ENCODE peak calls at places on chromosomes 5 and 9, in five cellular contexts. One of them, this sample, is unnamed.

GRCh38 chr9:98916660-98917059 is 27.0 kb upstream of the COL15A1 start:
- DNase-seq in A549: no peak
- DNase-seq in psoas muscle: peak; percentile 79
- DNase-seq in nephron progenitor cell: peak; percentile 71
- DNase-seq in IMR-90: peak; percentile 24
- DNase-seq in this sample: no peak

GRCh38 chr5:148063861-148064260 is at the start of gene SPINK5:
- DNase-seq in A549: no peak
- DNase-seq in psoas muscle: no peak
- DNase-seq in nephron progenitor cell: no peak
- DNase-seq in IMR-90: no peak
- DNase-seq in this sample: no peak

GRCh38 chr9:25850803-25851202 is 172.6 kb upstream of the TUSC1 start:
- DNase-seq in A549: no peak
- DNase-seq in psoas muscle: no peak
- DNase-seq in nephron progenitor cell: no peak
- DNase-seq in IMR-90: no peak
- DNase-seq in this sample: no peak

GRCh38 chr5:180823346-180823745 is 20.7 kb upstream of the MGAT1 start:
- DNase-seq in A549: no peak
- DNase-seq in psoas muscle: no peak
- DNase-seq in nephron progenitor cell: no peak
- DNase-seq in IMR-90: no peak
- DNase-seq in this sample: no peak

GRCh38 chr5:57715296-57715695 is 232.7 kb upstream of the ACTBL2 start:
- DNase-seq in A549: no peak
- DNase-seq in psoas muscle: no peak
- DNase-seq in nephron progenitor cell: no peak
- DNase-seq in IMR-90: peak; percentile 65
- DNase-seq in this sample: no peak

GRCh38 chr9:76419782-76420380 is 25.7 kb upstream of the RFK start:
- DNase-seq in A549: peak; percentile 43
- DNase-seq in psoas muscle: no peak
- DNase-seq in nephron progenitor cell: no peak
- DNase-seq in IMR-90: no peak
- DNase-seq in this sample: no peak

GRCh38 chr5:29795253-29795652 is 1398.2 kb upstream of the CDH6 start:
- DNase-seq in A549: no peak
- DNase-seq in psoas muscle: no peak
- DNase-seq in nephron progenitor cell: no peak
- DNase-seq in IMR-90: no peak
- DNase-seq in this sample: no peak

GRCh38 chr9:72921888-72922654 is 30.8 kb downstream of the ALDH1A1 start:
- DNase-seq in A549: no peak
- DNase-seq in psoas muscle: no peak
- DNase-seq in nephron progenitor cell: no peak
- DNase-seq in IMR-90: no peak
- DNase-seq in this sample: no peak

GRCh38 chr5:94442971-94443370 is 175.4 kb downstream of the KIAA0825 start:
- DNase-seq in A549: no peak
- DNase-seq in psoas muscle: no peak
- DNase-seq in nephron progenitor cell: no peak
- DNase-seq in IMR-90: peak; percentile 7
- DNase-seq in this sample: no peak

GRCh38 chr9:117763314-117763713 is 59.1 kb downstream of the TLR4 start:
- DNase-seq in A549: no peak
- DNase-seq in psoas muscle: no peak
- DNase-seq in nephron progenitor cell: no peak
- DNase-seq in IMR-90: no peak
- DNase-seq in this sample: no peak

GRCh38 chr5:174420651-174421407 is 303.6 kb upstream of the MSX2 start:
- DNase-seq in A549: no peak
- DNase-seq in psoas muscle: no peak
- DNase-seq in nephron progenitor cell: no peak
- DNase-seq in IMR-90: no peak
- DNase-seq in this sample: no peak

GRCh38 chr5:116637149-116637740 is 62.6 kb upstream of the SEMA6A start:
- DNase-seq in A549: no peak
- DNase-seq in psoas muscle: no peak
- DNase-seq in nephron progenitor cell: no peak
- DNase-seq in IMR-90: no peak
- DNase-seq in this sample: no peak

GRCh38 chr9:12935714-12936113 is 160.9 kb downstream of the LURAP1L start:
- DNase-seq in A549: no peak
- DNase-seq in psoas muscle: no peak
- DNase-seq in nephron progenitor cell: no peak
- DNase-seq in IMR-90: peak; percentile 66
- DNase-seq in this sample: no peak

GRCh38 chr9:34282096-34282495 is 47.0 kb downstream of the KIF24 start:
- DNase-seq in A549: no peak
- DNase-seq in psoas muscle: no peak
- DNase-seq in nephron progenitor cell: no peak
- DNase-seq in IMR-90: peak; percentile 12
- DNase-seq in this sample: no peak

GRCh38 chr9:76218868-76219462 is 175.3 kb downstream of the RFK start:
- DNase-seq in A549: no peak
- DNase-seq in psoas muscle: no peak
- DNase-seq in nephron progenitor cell: peak; percentile 25
- DNase-seq in IMR-90: no peak
- DNase-seq in this sample: no peak

GRCh38 chr9:74032421-74032820 is 464.7 kb upstream of the RORB start:
- DNase-seq in A549: no peak
- DNase-seq in psoas muscle: no peak
- DNase-seq in nephron progenitor cell: no peak
- DNase-seq in IMR-90: no peak
- DNase-seq in this sample: no peak

GRCh38 chr5:159645194-159645846 is 271.0 kb upstream of the ADRA1B start:
- DNase-seq in A549: no peak
- DNase-seq in psoas muscle: no peak
- DNase-seq in nephron progenitor cell: no peak
- DNase-seq in IMR-90: no peak
- DNase-seq in this sample: no peak

GRCh38 chr5:93579561-93580386 is 1.2 kb downstream of the NR2F1-AS1 start:
- DNase-seq in A549: no peak
- DNase-seq in psoas muscle: no peak
- DNase-seq in nephron progenitor cell: peak; percentile 64
- DNase-seq in IMR-90: peak; percentile 48
- DNase-seq in this sample: no peak

GRCh38 chr5:57976506-57976905 is 483.4 kb downstream of the PLK2 start:
- DNase-seq in A549: no peak
- DNase-seq in psoas muscle: no peak
- DNase-seq in nephron progenitor cell: no peak
- DNase-seq in IMR-90: no peak
- DNase-seq in this sample: no peak

GRCh38 chr9:14136047-14136446 is 177.9 kb downstream of the NFIB start:
- DNase-seq in A549: no peak
- DNase-seq in psoas muscle: no peak
- DNase-seq in nephron progenitor cell: no peak
- DNase-seq in IMR-90: no peak
- DNase-seq in this sample: no peak

GRCh38 chr5:72242796-72243475 is 77.1 kb downstream of the MRPS27 start:
- DNase-seq in A549: no peak
- DNase-seq in psoas muscle: no peak
- DNase-seq in nephron progenitor cell: peak; percentile 27
- DNase-seq in IMR-90: no peak
- DNase-seq in this sample: no peak

GRCh38 chr9:122370869-122371467 is at the start of gene PTGS1:
- DNase-seq in A549: no peak
- DNase-seq in psoas muscle: peak; percentile 70
- DNase-seq in nephron progenitor cell: peak; percentile 62
- DNase-seq in IMR-90: peak; percentile 38
- DNase-seq in this sample: peak; percentile 72

GRCh38 chr5:74468421-74468820 is 172.1 kb downstream of the ENC1 start:
- DNase-seq in A549: no peak
- DNase-seq in psoas muscle: no peak
- DNase-seq in nephron progenitor cell: peak; percentile 13
- DNase-seq in IMR-90: no peak
- DNase-seq in this sample: no peak

DNA sequence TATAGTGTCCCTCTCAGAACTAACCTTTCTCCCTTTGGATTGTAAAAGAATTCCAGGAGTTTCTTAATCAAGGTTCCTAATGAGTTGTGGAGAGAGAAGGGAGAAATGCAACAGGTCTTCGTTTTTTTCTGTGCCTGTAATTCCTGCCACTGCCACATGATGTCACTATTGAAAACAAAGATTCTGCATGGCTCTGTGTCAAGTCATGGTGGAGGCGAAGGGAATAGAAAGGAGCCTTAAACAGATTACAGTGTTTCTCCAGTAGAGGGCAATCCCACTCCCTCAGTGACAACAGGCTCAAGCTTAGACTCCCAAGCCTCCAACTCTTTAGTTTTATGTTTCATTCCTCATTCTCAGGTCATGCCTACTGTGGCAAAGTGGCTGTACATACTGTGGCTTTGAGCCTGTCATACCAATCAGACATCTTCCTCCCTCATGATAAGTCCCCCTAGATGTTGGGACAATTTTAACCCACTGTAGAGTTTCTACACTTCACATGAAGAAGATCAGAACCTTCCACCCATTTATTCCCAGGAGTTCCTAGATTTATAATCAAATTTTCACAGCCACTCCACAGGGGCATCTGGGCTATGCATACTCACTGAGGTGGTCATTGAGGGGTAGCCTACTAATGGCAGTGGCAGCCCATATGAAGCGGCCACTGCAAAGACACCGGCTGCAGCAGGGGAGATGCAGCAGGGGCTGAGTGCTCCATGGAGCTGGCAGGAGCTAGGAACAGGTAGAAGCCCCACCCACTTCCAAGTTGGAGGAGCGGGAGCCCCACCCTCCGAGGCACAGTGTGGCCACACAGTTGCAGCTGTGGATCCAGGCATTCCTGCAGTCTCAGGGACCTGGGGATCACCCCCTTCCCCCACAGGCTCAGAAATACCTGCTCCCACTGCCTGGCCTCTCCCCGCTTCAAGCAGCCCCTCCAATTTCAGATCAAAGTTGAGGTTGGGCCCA is 97.4 kb upstream of the TRIM32 start:
- DNase-seq in A549: peak; percentile 49
- DNase-seq in psoas muscle: no peak
- DNase-seq in nephron progenitor cell: peak; percentile 17
- DNase-seq in IMR-90: peak; percentile 69
- DNase-seq in this sample: no peak
- TF ChIP-seq CTCF in A549: peak; percentile 62
- TF ChIP-seq CTCF in psoas muscle: peak; percentile 29
- TF ChIP-seq CTCF in nephron progenitor cell: peak; percentile 46
- TF ChIP-seq CTCF in IMR-90: peak; percentile 64
- TF ChIP-seq CTCF in this sample: peak; percentile 77

GRCh38 chr5:158121678-158122077 is 262.7 kb upstream of the CLINT1 start:
- DNase-seq in A549: no peak
- DNase-seq in psoas muscle: no peak
- DNase-seq in nephron progenitor cell: no peak
- DNase-seq in IMR-90: no peak
- DNase-seq in this sample: no peak
- TF ChIP-seq CTCF in A549: no peak
- TF ChIP-seq CTCF in psoas muscle: no peak
- TF ChIP-seq CTCF in nephron progenitor cell: no peak
- TF ChIP-seq CTCF in IMR-90: no peak
- TF ChIP-seq CTCF in this sample: peak; percentile 22

DNA sequence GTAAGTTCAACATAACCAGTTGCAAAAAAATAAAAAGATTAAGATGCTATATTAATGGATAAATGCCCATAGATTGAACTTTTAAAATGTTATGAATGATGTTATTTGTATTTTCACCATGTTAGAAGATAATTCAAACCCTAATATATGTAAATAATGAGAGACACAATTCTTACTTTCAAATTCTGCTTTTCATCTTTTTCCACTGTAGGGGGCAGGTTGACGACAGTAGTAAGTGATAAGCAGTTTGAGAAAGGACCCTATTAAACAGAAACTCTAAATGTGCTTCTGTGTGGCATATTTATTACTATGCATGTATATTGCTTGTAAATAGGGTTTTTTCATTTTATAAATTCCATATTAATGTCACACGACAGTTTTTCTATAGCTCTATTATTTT is 591.1 kb downstream of the SEMA5A start:
- DNase-seq in A549: no peak
- DNase-seq in psoas muscle: no peak
- DNase-seq in nephron progenitor cell: no peak
- DNase-seq in IMR-90: no peak
- DNase-seq in this sample: no peak
- TF ChIP-seq CTCF in A549: no peak
- TF ChIP-seq CTCF in psoas muscle: no peak
- TF ChIP-seq CTCF in nephron progenitor cell: no peak
- TF ChIP-seq CTCF in IMR-90: peak; percentile 19
- TF ChIP-seq CTCF in this sample: peak; percentile 63

GRCh38 chr9:950139-950538 is 26.3 kb upstream of the DMRT3 start:
- DNase-seq in A549: no peak
- DNase-seq in psoas muscle: no peak
- DNase-seq in nephron progenitor cell: no peak
- DNase-seq in IMR-90: no peak
- DNase-seq in this sample: no peak
- TF ChIP-seq CTCF in A549: no peak
- TF ChIP-seq CTCF in psoas muscle: no peak
- TF ChIP-seq CTCF in nephron progenitor cell: no peak
- TF ChIP-seq CTCF in IMR-90: no peak
- TF ChIP-seq CTCF in this sample: no peak

GRCh38 chr5:25858019-25858418 is 1180.4 kb downstream of the CDH9 start:
- DNase-seq in A549: no peak
- DNase-seq in psoas muscle: no peak
- DNase-seq in nephron progenitor cell: peak; percentile 21
- DNase-seq in IMR-90: no peak
- DNase-seq in this sample: no peak
- TF ChIP-seq CTCF in A549: no peak
- TF ChIP-seq CTCF in psoas muscle: no peak
- TF ChIP-seq CTCF in nephron progenitor cell: peak; percentile 31
- TF ChIP-seq CTCF in IMR-90: no peak
- TF ChIP-seq CTCF in this sample: no peak

GRCh38 chr5:143008809-143009521 is 238.8 kb downstream of the ARHGAP26 start:
- DNase-seq in A549: no peak
- DNase-seq in psoas muscle: no peak
- DNase-seq in nephron progenitor cell: no peak
- DNase-seq in IMR-90: peak; percentile 100
- DNase-seq in this sample: no peak
- TF ChIP-seq CTCF in A549: no peak
- TF ChIP-seq CTCF in psoas muscle: no peak
- TF ChIP-seq CTCF in nephron progenitor cell: no peak
- TF ChIP-seq CTCF in IMR-90: peak; percentile 44
- TF ChIP-seq CTCF in this sample: no peak

DNA sequence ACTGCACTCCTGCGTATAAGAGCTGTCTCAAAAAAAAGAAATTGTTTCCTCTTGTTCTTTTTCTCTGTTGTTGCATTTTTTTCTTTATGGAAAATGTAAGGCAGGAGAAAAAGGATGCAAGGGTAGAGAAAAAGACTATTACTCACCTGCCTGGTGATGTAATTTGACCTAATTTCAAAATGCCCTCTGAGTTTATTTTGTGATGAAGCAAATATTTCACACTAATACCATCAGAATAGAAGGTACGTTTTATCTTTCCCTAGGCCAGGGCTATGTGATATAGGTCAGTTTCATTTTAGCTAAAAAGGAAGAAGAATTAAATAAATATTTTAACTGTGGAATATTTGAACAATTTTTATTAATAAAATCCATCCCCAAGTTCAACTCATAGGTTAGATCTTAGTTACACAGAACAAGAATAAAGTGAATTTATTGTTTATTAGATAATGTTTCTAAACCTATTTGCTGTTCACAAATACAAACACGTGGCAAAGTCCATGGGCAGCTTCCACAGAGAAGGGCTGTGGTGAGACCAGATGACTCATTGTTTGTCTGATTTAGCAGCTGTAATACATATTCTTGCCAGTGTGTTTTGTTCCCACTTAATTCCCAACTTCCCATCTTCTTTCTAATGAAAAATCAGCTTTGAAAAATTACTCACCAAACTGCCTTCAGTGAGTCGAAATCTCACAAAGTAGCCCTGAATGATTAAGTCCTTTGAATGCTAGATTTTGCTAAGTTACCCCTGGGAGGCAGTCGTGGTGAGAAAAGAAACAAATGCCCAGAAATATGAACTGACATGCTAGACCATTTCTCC is 52.8 kb upstream of the CCDC112 start:
- DNase-seq in A549: peak; percentile 67
- DNase-seq in psoas muscle: no peak
- DNase-seq in nephron progenitor cell: no peak
- DNase-seq in IMR-90: peak; percentile 90
- DNase-seq in this sample: no peak
- TF ChIP-seq CTCF in A549: no peak
- TF ChIP-seq CTCF in psoas muscle: peak; percentile 24
- TF ChIP-seq CTCF in nephron progenitor cell: no peak
- TF ChIP-seq CTCF in IMR-90: no peak
- TF ChIP-seq CTCF in this sample: peak; percentile 58